ENCODE peak calls at places on chromosomes 16 and 17, in nine cellular contexts. F is PC-3; H is germinal center; S is stimulated activated CD8-positive, alpha-beta memory T cell treated with anti-CD3 and anti-CD28 coated beads, Interleukin-4, amount 100 ng/mL, for 1 hour; N is activated CD4-positive, CD25-positive, alpha-beta regulatory T cell; O is ELF-1; Y is prostate gland; L is activated CD4-positive, alpha-beta T cell treated with anti-CD3 and anti-CD28 coated beads, Interleukin-2, amount 10 ng/mL, durations not matched to agents 7 days and 5 days; Z is fibroblast of mammary gland. G is an unnamed sample.

GRCh38 chr17:55699178-55699865 is 23.3 kb downstream of the TMEM100 start:
- DNase-seq in N (no peak), Y (no peak), H (no peak), S (no peak), L (no peak), Z (no peak), O (no peak), F (peak), G (no peak)

GRCh38 chr17:65102788-65103187 is 34.4 kb upstream of the RGS9 start:
- DNase-seq in Z (no peak), H (no peak), N (no peak), L (no peak), F (peak), S (no peak), Y (no peak), O (no peak), G (no peak)

GRCh38 chr17:76492250-76492988 is 8.8 kb downstream of the RHBDF2 start:
- DNase-seq in Y (no peak), Z (no peak), H (peak), N (no peak), F (no peak), L (no peak), O (no peak), S (no peak), G (no peak)

GRCh38 chr17:74690409-74690825 is 22.3 kb downstream of the CD300LF start:
- DNase-seq in O (no peak), N (no peak), H (no peak), S (no peak), Y (no peak), L (no peak), Z (no peak), F (no peak), G (peak)

GRCh38 chr16:57304169-57305061 is 19.9 kb upstream of the PLLP start:
- DNase-seq in Z (peak), Y (no peak), O (peak), S (no peak), L (no peak), F (peak), H (no peak), N (no peak), G (no peak)

GRCh38 chr16:24848065-24848464 is 2.3 kb downstream of the SLC5A11 start:
- DNase-seq in N (no peak), Y (no peak), O (no peak), Z (peak), H (no peak), F (peak), L (no peak), S (no peak), G (no peak)

GRCh38 chr16:79372504-79373184 is 227.9 kb downstream of the MAF start:
- DNase-seq in O (no peak), F (no peak), L (no peak), H (no peak), Z (peak), S (no peak), N (no peak), Y (no peak), G (no peak)

GRCh38 chr17:64498308-64499203 is 1.7 kb upstream of the POLG2 start:
- DNase-seq in H (no peak), S (no peak), Z (peak), N (no peak), L (no peak), F (peak), O (no peak), Y (no peak), G (no peak)

GRCh38 chr17:34826332-34826731 is 134.9 kb downstream of the CCT6B start:
- DNase-seq in O (peak), Z (peak), F (peak), H (no peak), L (no peak), Y (no peak), N (no peak), S (no peak), G (no peak)

GRCh38 chr17:20009052-20009301 is 182 bp upstream of the SPECC1 start:
- DNase-seq in O (no peak), L (no peak), N (no peak), F (no peak), S (no peak), Z (no peak), Y (no peak), H (no peak), G (no peak)